ENCODE peak calls at places on chromosomes 16 and 17, in five cellular contexts. T is GM23338, D is WTC11, A is H1, M is GM12878. Y is an unnamed sample.

GRCh38 chr16:81860310-81860709 is 81.2 kb downstream of the PLCG2 start:
- DNase-seq in T (no peak), D (no peak), A (no peak), M (no peak), Y (no peak)

GRCh38 chr16:25126820-25127232 is 15.3 kb downstream of the LCMT1 start:
- DNase-seq in T (no peak), D (no peak), A (no peak), M (no peak), Y (peak; percentile 39)

GRCh38 chr16:53159781-53160436 is 105.1 kb downstream of the CHD9 start:
- DNase-seq in T (peak; percentile 79), D (no peak), A (peak; percentile 50), M (peak; percentile 20), Y (peak; percentile 45)

GRCh38 chr17:65022751-65023421 is 33.7 kb downstream of the GNA13 start:
- DNase-seq in T (no peak), D (no peak), A (no peak), M (peak; percentile 96), Y (no peak)

GRCh38 chr16:53355064-53355463 is 79.2 kb upstream of the RBL2 start:
- DNase-seq in T (no peak), D (no peak), A (no peak), M (no peak), Y (no peak)

GRCh38 chr17:41739661-41740352 is 5.4 kb upstream of the HAP1 start:
- DNase-seq in T (no peak), D (no peak), A (no peak), M (no peak), Y (no peak)

GRCh38 chr17:77320046-77320445 is 179.3 kb downstream of the SEC14L1 start:
- DNase-seq in T (no peak), D (peak; percentile 6), A (no peak), M (no peak), Y (peak; percentile 41)

GRCh38 chr16:28155293-28155692 is 56.5 kb downstream of the XPO6 start:
- DNase-seq in T (no peak), D (no peak), A (no peak), M (no peak), Y (no peak)

GRCh38 chr16:82899731-82900454 is 273.1 kb downstream of the CDH13 start:
- DNase-seq in T (no peak), D (no peak), A (no peak), M (no peak), Y (no peak)

GRCh38 chr16:78122774-78123315 is 23.4 kb downstream of the WWOX start:
- DNase-seq in T (peak; percentile 67), D (no peak), A (no peak), M (no peak), Y (peak; percentile 26)

GRCh38 chr17:73343168-73343634 is 31.4 kb upstream of the CDC42EP4 start:
- DNase-seq in T (peak; percentile 89), D (peak; percentile 78), A (peak; percentile 81), M (no peak), Y (peak; percentile 58)

GRCh38 chr17:63956296-63956920 is 16.3 kb downstream of the SCN4A start:
- DNase-seq in T (no peak), D (no peak), A (no peak), M (no peak), Y (no peak)

GRCh38 chr16:70421473-70422311 is 17.2 kb downstream of the ST3GAL2 start:
- DNase-seq in T (no peak), D (no peak), A (no peak), M (no peak), Y (peak; percentile 69)

GRCh38 chr17:10614536-10615155 is 42.5 kb downstream of the MYH3 start:
- DNase-seq in T (peak; percentile 86), D (peak; percentile 84), A (peak; percentile 81), M (no peak), Y (peak; percentile 41)

GRCh38 chr17:10610821-10611323 is 46.2 kb downstream of the MYH3 start:
- DNase-seq in T (no peak), D (no peak), A (no peak), M (no peak), Y (no peak)

GRCh38 chr17:10616502-10617119 is 40.5 kb downstream of the MYH3 start:
- DNase-seq in T (peak; percentile 96), D (peak; percentile 96), A (peak; percentile 99), M (no peak), Y (peak; percentile 64)

GRCh38 chr17:10612957-10613744 is 44.0 kb downstream of the MYH3 start:
- DNase-seq in T (no peak), D (no peak), A (no peak), M (no peak), Y (no peak)

GRCh38 chr17:10613775-10614513 is 43.2 kb downstream of the MYH3 start:
- DNase-seq in T (no peak), D (no peak), A (no peak), M (no peak), Y (no peak)
- TF ChIP-seq CREB1 in T (no peak), D (no peak), A (no peak), M (no peak), Y (no peak)

GRCh38 chr17:4884489-4884888 is 14.8 kb upstream of the C17orf107 start:
- DNase-seq in T (no peak), D (no peak), A (no peak), M (no peak), Y (no peak)

GRCh38 chr17:4879591-4879990 is 19.7 kb upstream of the C17orf107 start:
- DNase-seq in T (no peak), D (no peak), A (no peak), M (no peak), Y (no peak)

GRCh38 chr17:4880850-4881249 is 18.5 kb upstream of the C17orf107 start:
- DNase-seq in T (no peak), D (no peak), A (no peak), M (no peak), Y (no peak)

GRCh38 chr17:4877089-4877488 is 22.2 kb upstream of the C17orf107 start:
- DNase-seq in T (no peak), D (no peak), A (no peak), M (no peak), Y (no peak)

GRCh38 chr17:4881761-4882555 is 17.4 kb upstream of the C17orf107 start:
- DNase-seq in T (peak; percentile 93), D (peak; percentile 85), A (peak; percentile 89), M (no peak), Y (peak; percentile 56)
- TF ChIP-seq CREB1 in T (no peak), D (no peak), A (no peak), M (no peak), Y (no peak)

DNA sequence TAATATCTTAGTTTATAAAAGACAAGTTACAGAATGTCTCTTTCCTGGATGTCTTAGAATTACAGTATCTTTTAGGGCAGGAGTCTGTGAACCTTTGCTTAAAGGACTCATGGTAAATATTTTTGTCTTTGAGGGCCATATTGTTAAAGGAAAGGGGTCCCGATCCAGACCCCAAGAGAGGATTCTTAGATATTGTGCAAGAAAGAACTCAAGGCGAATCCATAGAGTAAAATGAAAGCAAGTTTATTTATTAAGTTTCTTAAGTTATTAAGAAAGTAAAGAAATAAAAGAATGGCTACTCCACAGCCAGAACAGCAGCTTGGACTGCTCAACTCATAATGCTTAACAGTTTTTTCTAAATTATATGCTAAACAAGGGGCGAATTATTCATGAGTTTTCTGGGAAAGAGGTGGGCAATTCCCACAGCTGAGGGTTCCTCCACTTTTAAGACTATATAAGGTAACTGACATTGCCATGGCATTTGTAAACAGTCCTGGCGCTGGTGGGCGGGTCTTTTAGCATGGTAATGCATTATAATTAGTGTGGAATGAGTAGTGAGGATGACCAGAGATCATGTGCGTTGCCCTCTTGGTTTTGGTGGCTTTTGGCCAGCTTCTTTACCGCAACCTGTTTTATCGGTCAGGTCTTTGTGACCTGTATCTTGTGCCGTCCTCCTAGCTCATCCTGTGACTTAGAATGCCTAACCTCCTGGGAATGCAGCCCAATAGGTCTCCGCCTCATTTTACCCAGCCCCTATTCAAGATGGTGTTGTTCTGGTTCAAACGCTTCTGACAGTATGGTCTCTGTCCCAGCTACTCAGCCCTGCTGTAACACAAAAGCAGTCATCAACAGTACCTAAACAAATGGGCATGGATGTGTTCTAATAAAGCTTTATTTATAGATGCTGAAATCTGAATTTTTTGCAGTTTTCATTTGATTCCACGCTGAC is 53.2 kb downstream of the BMERB1 start:
- DNase-seq in T (no peak), D (no peak), A (no peak), M (no peak), Y (no peak)
- TF ChIP-seq CREB1 in T (no peak), D (no peak), A (no peak), M (no peak), Y (no peak)

GRCh38 chr17:80008383-80008840 is 27.3 kb downstream of the TBC1D16 start:
- DNase-seq in T (peak; percentile 92), D (peak; percentile 94), A (peak; percentile 98), M (no peak), Y (peak; percentile 94)

GRCh38 chr17:80007939-80008338 is 27.7 kb downstream of the TBC1D16 start:
- DNase-seq in T (no peak), D (no peak), A (no peak), M (no peak), Y (no peak)

GRCh38 chr17:80007009-80007752 is 28.5 kb downstream of the TBC1D16 start:
- DNase-seq in T (no peak), D (no peak), A (no peak), M (no peak), Y (no peak)

GRCh38 chr17:80005360-80006338 is 30.0 kb downstream of the TBC1D16 start:
- DNase-seq in T (peak; percentile 73), D (peak; percentile 76), A (peak; percentile 86), M (no peak), Y (peak; percentile 86)

DNA sequence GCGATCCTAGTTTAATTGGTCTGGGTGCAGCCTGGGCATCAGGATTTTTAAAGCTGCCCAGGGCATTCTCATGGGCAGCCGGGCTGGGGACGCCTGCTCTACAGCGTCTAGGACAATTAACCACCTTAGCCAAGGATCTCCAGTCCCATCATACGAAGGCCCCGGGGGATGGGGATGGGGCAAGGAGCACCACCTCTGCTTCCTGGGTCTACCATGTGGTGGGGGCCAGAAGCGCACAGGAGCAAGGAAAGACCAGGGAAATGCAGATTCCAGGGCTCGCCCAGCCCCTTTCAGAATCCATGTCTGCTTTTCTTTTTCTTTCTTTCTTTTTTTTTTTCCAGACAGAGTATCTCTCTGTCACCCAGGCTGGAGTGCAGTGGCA is 29.3 kb downstream of the TBC1D16 start:
- DNase-seq in T (no peak), D (no peak), A (no peak), M (no peak), Y (no peak)
- TF ChIP-seq CREB1 in T (no peak), D (no peak), A (no peak), M (no peak), Y (no peak)

DNA sequence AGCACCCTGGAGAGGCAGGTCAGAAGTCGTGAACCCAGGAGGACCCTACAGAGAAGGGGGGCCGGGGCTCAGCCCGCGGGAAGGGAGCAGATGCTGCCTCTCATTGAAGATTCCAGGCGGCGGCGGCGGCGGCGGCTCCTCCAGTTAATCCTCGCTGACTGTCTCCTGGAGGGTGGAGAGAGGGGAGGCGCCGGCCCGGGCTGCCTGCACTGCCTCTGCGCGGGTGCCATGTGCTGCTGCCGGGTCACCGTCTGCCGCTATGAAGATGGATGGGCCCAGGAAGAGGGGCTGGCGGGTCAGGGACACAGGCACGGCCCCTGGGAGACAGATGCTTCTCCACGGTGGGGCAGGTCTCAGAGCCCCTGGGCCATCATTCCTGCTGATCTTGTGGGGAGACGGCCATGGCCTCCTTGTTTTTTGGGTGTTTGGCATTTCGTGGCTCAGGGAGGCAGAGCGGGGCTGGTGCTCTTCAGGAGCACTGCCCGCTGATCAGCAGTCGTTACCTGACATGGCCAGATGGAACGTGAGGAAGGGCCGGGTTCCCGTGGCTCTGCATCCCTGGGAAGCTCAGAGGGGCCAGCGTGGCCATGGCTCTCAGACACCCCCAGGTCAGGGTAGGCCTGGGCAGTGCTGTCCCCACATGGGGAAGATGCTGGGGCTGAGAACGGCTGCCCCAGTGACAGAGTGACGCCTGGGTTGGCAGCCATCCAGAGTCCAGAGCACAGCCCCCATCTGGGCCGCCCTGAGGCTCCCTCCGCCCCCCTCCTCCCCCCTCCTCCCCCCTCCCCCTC is 36.1 kb downstream of the GINS2 start:
- DNase-seq in T (no peak), D (no peak), A (no peak), M (no peak), Y (peak; percentile 84)
- TF ChIP-seq CREB1 in T (no peak), D (no peak), A (no peak), M (no peak), Y (no peak)

GRCh38 chr17:27766438-27766837 is 33.9 kb downstream of the NOS2 start:
- DNase-seq in T (no peak), D (no peak), A (no peak), M (no peak), Y (no peak)
- TF ChIP-seq CREB1 in T (no peak), D (no peak), A (no peak), M (no peak), Y (no peak)

Y was measured in K562.